ENCODE peak calls at places on chromosomes 11 and 22, in five cellular contexts. A, T, U, H and M are unnamed samples.

GRCh38 chr22:28538922-28539321 is 140.7 kb downstream of the TTC28 start:
- DNase-seq in T (no peak), U (no peak), A (no peak), H (no peak), M (no peak)

GRCh38 chr22:49518436-49518970 is 309.2 kb downstream of the BRD1 start:
- DNase-seq in T (no peak), H (no peak), A (no peak), U (no peak), M (peak; percentile 40)

GRCh38 chr22:50530280-50530856 is 556 bp upstream of the TYMP start:
- DNase-seq in U (no peak), A (no peak), T (peak; percentile 80), H (no peak), M (peak; percentile 59)

GRCh38 chr11:64340671-64341335 is 799 bp downstream of the CCDC88B start:
- DNase-seq in T (peak; percentile 85), A (peak; percentile 69), H (peak; percentile 88), U (no peak), M (peak; percentile 51)

GRCh38 chr11:35662061-35662648 is 420 bp upstream of the TRIM44 start:
- DNase-seq in A (no peak), H (no peak), T (no peak), U (no peak), M (no peak)

GRCh38 chr22:48724899-48725298 is 1102.8 kb downstream of the BRD1 start:
- DNase-seq in T (no peak), U (no peak), H (no peak), A (no peak), M (no peak)

GRCh38 chr22:43425976-43426785 is 14.4 kb downstream of the MPPED1 start:
- DNase-seq in U (no peak), T (no peak), H (no peak), A (no peak), M (no peak)

GRCh38 chr11:87251560-87251959 is 213.8 kb downstream of the TMEM135 start:
- DNase-seq in U (no peak), A (no peak), T (no peak), H (no peak), M (no peak)

GRCh38 chr11:23723861-23724260 is 773.0 kb upstream of the LUZP2 start:
- DNase-seq in U (no peak), H (no peak), A (no peak), T (no peak), M (no peak)

GRCh38 chr22:38966942-38967341 is 9.5 kb downstream of the APOBEC3A start:
- DNase-seq in A (no peak), H (no peak), T (no peak), U (no peak), M (no peak)

GRCh38 chr22:36379593-36380361 is 8.0 kb downstream of the MYH9 start:
- DNase-seq in H (peak; percentile 51), T (no peak), A (no peak), U (no peak), M (no peak)

GRCh38 chr22:24485608-24486007 is 9.5 kb upstream of the UPB1 start:
- DNase-seq in H (no peak), U (no peak), A (no peak), T (no peak), M (peak; percentile 55)

GRCh38 chr11:86499723-86500129 is 125.0 kb downstream of the CCDC81 start:
- DNase-seq in A (no peak), H (no peak), T (no peak), U (no peak), M (no peak)

GRCh38 chr11:126545057-126545555 is 189.6 kb downstream of the ST3GAL4 start:
- DNase-seq in A (no peak), T (no peak), U (no peak), H (no peak), M (no peak)

GRCh38 chr22:49102367-49102766 is 725.3 kb downstream of the BRD1 start:
- DNase-seq in U (no peak), T (no peak), A (no peak), H (no peak), M (no peak)

GRCh38 chr11:1302461-1303073 is 6.9 kb downstream of the TOLLIP start:
- DNase-seq in A (no peak), H (peak; percentile 18), U (no peak), T (no peak), M (peak; percentile 29)

GRCh38 chr11:70547821-70548670 is 149.7 kb downstream of the CTTN start:
- DNase-seq in A (no peak), U (no peak), H (no peak), T (no peak), M (no peak)

GRCh38 chr11:19723572-19724342 is 11.1 kb downstream of the NAV2 start:
- DNase-seq in H (peak; percentile 27), T (no peak), A (no peak), U (no peak), M (peak; percentile 11)

GRCh38 chr11:119338318-119338890 is 2.3 kb downstream of the C1QTNF5 start:
- DNase-seq in T (peak; percentile 39), U (peak; percentile 61), H (peak; percentile 93), A (peak; percentile 83), M (peak; percentile 91)

GRCh38 chr11:122157540-122158173 is 41.6 kb upstream of the BLID start:
- DNase-seq in U (no peak), H (no peak), T (no peak), A (no peak), M (no peak)

GRCh38 chr22:50641696-50642607 is 14.0 kb upstream of the ARSA start:
- DNase-seq in U (no peak), T (no peak), H (peak; percentile 89), A (no peak), M (peak; percentile 89)